ENCODE peak calls at places on chromosomes 3 and 15, in seven cellular contexts. V, G, Z, K, D, J and Y are unnamed samples.

GRCh38 chr15:90660195-90660995 is 56.8 kb upstream of the BLM start:
- DNase-seq in K (peak), Z (no peak), V (peak), J (peak), G (peak), D (peak), Y (peak)

GRCh38 chr3:88863196-88863595 is 244.2 kb upstream of the EPHA3 start:
- DNase-seq in Z (no peak), D (no peak), J (no peak), V (peak), G (no peak), K (no peak), Y (no peak)

GRCh38 chr3:33858131-33858530 is 59.7 kb downstream of the PDCD6IP start:
- DNase-seq in V (no peak), G (no peak), J (no peak), Z (no peak), K (no peak), D (no peak), Y (no peak)

GRCh38 chr3:194265505-194265892 is 85.6 kb downstream of the CPN2 start:
- DNase-seq in J (no peak), V (peak), D (peak), K (no peak), Z (no peak), G (peak), Y (no peak)

GRCh38 chr15:101019351-101019750 is 100.2 kb downstream of the LRRK1 start:
- DNase-seq in V (no peak), D (no peak), Z (no peak), J (no peak), G (no peak), K (no peak), Y (no peak)

GRCh38 chr15:75149911-75150709 is 51.6 kb upstream of the C15orf39 start:
- DNase-seq in V (peak), Z (no peak), G (no peak), D (no peak), J (no peak), K (no peak), Y (no peak)

GRCh38 chr3:49998326-49998725 is 58.4 kb downstream of the RBM6 start:
- DNase-seq in V (peak), D (no peak), J (peak), Z (no peak), K (peak), G (peak), Y (no peak)

GRCh38 chr3:141012571-141012970 is 38.6 kb upstream of the SPSB4 start:
- DNase-seq in V (no peak), Z (no peak), D (no peak), G (no peak), K (no peak), J (no peak), Y (no peak)

GRCh38 chr3:182138388-182138787 is 426.7 kb downstream of the SOX2 start:
- DNase-seq in G (no peak), V (no peak), Z (no peak), K (no peak), D (no peak), J (no peak), Y (no peak)

GRCh38 chr3:48820626-48821324 is 26.9 kb downstream of the PRKAR2A start:
- DNase-seq in V (peak), G (peak), Z (no peak), D (no peak), J (peak), K (no peak), Y (no peak)

GRCh38 chr3:113214917-113215595 is 3.7 kb downstream of the BOC start:
- DNase-seq in V (no peak), G (no peak), Z (no peak), D (no peak), K (no peak), J (no peak), Y (no peak)

GRCh38 chr15:99976811-99977271 is 243.6 kb upstream of the LYSMD4 start:
- DNase-seq in Z (no peak), G (peak), K (peak), J (peak), D (no peak), V (peak), Y (no peak)

GRCh38 chr3:152019516-152019915 is 146.1 kb downstream of the SUCNR1 start:
- DNase-seq in G (no peak), J (no peak), Z (no peak), V (no peak), K (no peak), D (no peak), Y (no peak)

GRCh38 chr15:85374831-85375230 is 5.6 kb upstream of the AKAP13 start:
- DNase-seq in J (no peak), D (no peak), G (no peak), Z (no peak), K (no peak), V (no peak), Y (no peak)

GRCh38 chr15:78085928-78086327 is 6.4 kb upstream of the SH2D7 start:
- DNase-seq in D (no peak), K (no peak), J (no peak), G (no peak), V (peak), Z (no peak), Y (no peak)

GRCh38 chr15:100902436-100903190 is 16.5 kb upstream of the LRRK1 start:
- DNase-seq in Z (no peak), V (peak), D (peak), K (peak), G (peak), J (peak), Y (no peak)

GRCh38 chr3:137131081-137131480 is 173.3 kb downstream of the IL20RB start:
- DNase-seq in G (no peak), K (no peak), J (no peak), Z (no peak), D (no peak), V (no peak), Y (no peak)

GRCh38 chr15:78540955-78541743 is 905 bp downstream of the PSMA4 start:
- DNase-seq in D (no peak), K (no peak), Z (no peak), V (peak), J (no peak), G (no peak), Y (no peak)

GRCh38 chr3:49967307-49967706 is 27.4 kb downstream of the RBM6 start:
- DNase-seq in D (no peak), G (no peak), V (no peak), Z (no peak), J (no peak), K (no peak), Y (no peak)

GRCh38 chr3:58824285-58824684 is 157.7 kb upstream of the FAM3D start:
- DNase-seq in K (peak), G (peak), V (peak), D (peak), Z (peak), J (peak), Y (no peak)

GRCh38 chr3:38643592-38643991 is 5.9 kb downstream of the SCN5A start:
- DNase-seq in K (no peak), D (no peak), G (no peak), J (no peak), V (no peak), Z (no peak), Y (no peak)

GRCh38 chr3:114730397-114730796 is 416.7 kb downstream of the ZBTB20 start:
- DNase-seq in G (no peak), V (no peak), K (no peak), D (no peak), Z (no peak), J (no peak), Y (no peak)

GRCh38 chr3:60323180-60323579 is 928.1 kb downstream of the FHIT start:
- DNase-seq in K (no peak), J (no peak), D (no peak), Z (no peak), V (no peak), G (no peak), Y (no peak)

GRCh38 chr3:30768703-30769550 is 125.5 kb downstream of the GADL1 start:
- DNase-seq in J (peak), G (peak), K (peak), D (peak), Z (peak), V (peak), Y (peak)

GRCh38 chr15:92968926-92969664 is 69.0 kb downstream of the CHD2 start:
- DNase-seq in Z (no peak), G (no peak), D (no peak), V (no peak), J (no peak), K (no peak), Y (no peak)

GRCh38 chr3:184602406-184603155 is 41.0 kb downstream of the EPHB3 start:
- DNase-seq in Z (no peak), D (no peak), J (no peak), V (no peak), G (no peak), K (no peak), Y (no peak)

GRCh38 chr3:9770276-9770812 is 597 bp upstream of the CAMK1 start:
- DNase-seq in K (no peak), Z (no peak), G (no peak), V (no peak), D (peak), J (peak), Y (no peak)

GRCh38 chr3:100880072-100880471 is 113.1 kb downstream of the ABI3BP start:
- DNase-seq in K (no peak), Z (no peak), V (no peak), G (no peak), D (no peak), J (no peak), Y (no peak)